ENCODE peak calls at places on chromosomes 7 and 10, in ten cellular contexts. G is transverse colon; R is T follicular helper cell; H is HT-29; Z is activated CD4-positive, CD25-positive, alpha-beta regulatory T cell; Q is dorsolateral prefrontal cortex; X is T-helper 9 cell; T is NCI-H1105 treated with DMSO at 0.1 percent for 48 hours; O is naive thymus-derived CD8-positive, alpha-beta T cell; A is neural crest cell. K is an unnamed sample.

GRCh38 chr10:15370741-15371701 is at the start of gene FAM171A1:
- DNase-seq in X (peak), R (peak), Q (no peak), A (peak), O (peak), G (peak), T (peak), Z (no peak), H (no peak), K (peak)

GRCh38 chr7:130154501-130155317 is 50.5 kb downstream of the TMEM209 start:
- DNase-seq in Z (no peak), T (peak), O (no peak), Q (no peak), X (no peak), A (no peak), H (peak), G (no peak), R (no peak), K (no peak)

GRCh38 chr7:112182749-112183148 is 23.4 kb downstream of the DOCK4 start:
- DNase-seq in H (no peak), O (no peak), A (no peak), R (no peak), T (no peak), Q (peak), G (no peak), Z (no peak), X (no peak), K (no peak)

GRCh38 chr7:11489280-11489679 is 342.7 kb downstream of the THSD7A start:
- DNase-seq in Z (no peak), H (no peak), O (no peak), R (no peak), A (no peak), T (no peak), Q (no peak), G (no peak), X (no peak), K (no peak)

GRCh38 chr10:29555746-29556481 is 78.9 kb downstream of the SVIL start:
- DNase-seq in A (peak), Z (no peak), R (no peak), H (peak), T (no peak), O (no peak), X (no peak), Q (no peak), G (no peak), K (no peak)

GRCh38 chr10:90424730-90425129 is 433.1 kb downstream of the HTR7 start:
- DNase-seq in Z (no peak), O (no peak), R (no peak), T (no peak), Q (no peak), G (no peak), X (no peak), A (no peak), H (no peak), K (no peak)

GRCh38 chr10:5601826-5602225 is 64.6 kb downstream of the ASB13 start:
- DNase-seq in O (no peak), A (no peak), H (no peak), Q (no peak), Z (no peak), R (no peak), G (no peak), X (no peak), T (no peak), K (no peak)

GRCh38 chr7:22913116-22913515 is 90.5 kb upstream of the TOMM7 start:
- DNase-seq in G (no peak), Z (no peak), R (no peak), T (no peak), A (no peak), Q (no peak), O (no peak), H (no peak), X (no peak), K (no peak)

GRCh38 chr7:87934699-87935372 is 785 bp downstream of the ADAM22 start:
- DNase-seq in Q (no peak), O (peak), X (no peak), A (peak), G (peak), Z (no peak), H (no peak), R (no peak), T (peak), K (peak)

GRCh38 chr7:2680792-2681490 is 7.1 kb upstream of the AMZ1 start:
- DNase-seq in X (peak), O (peak), G (peak), T (peak), Z (peak), H (peak), R (peak), Q (peak), A (peak), K (peak)

GRCh38 chr10:100621360-100622205 is 85.8 kb downstream of the HIF1AN start:
- DNase-seq in H (no peak), X (peak), T (no peak), R (peak), Z (no peak), G (no peak), A (no peak), Q (no peak), O (peak), K (peak)

GRCh38 chr10:93437946-93438795 is 44.0 kb downstream of the MYOF start:
- DNase-seq in O (no peak), G (no peak), T (no peak), H (no peak), Q (no peak), R (no peak), A (no peak), Z (no peak), X (no peak), K (no peak)

GRCh38 chr10:22722770-22723169 is 8.4 kb upstream of the PIP4K2A start:
- DNase-seq in T (no peak), X (no peak), R (no peak), O (no peak), G (no peak), Q (no peak), A (no peak), Z (no peak), H (no peak), K (no peak)

GRCh38 chr7:41579961-41580935 is 122.6 kb downstream of the INHBA start:
- DNase-seq in A (no peak), X (no peak), R (no peak), O (no peak), T (no peak), Z (no peak), Q (no peak), H (no peak), G (no peak), K (no peak)

GRCh38 chr10:73785721-73786511 is 510 bp downstream of the ZSWIM8 start:
- DNase-seq in Z (no peak), X (peak), R (peak), Q (no peak), G (peak), O (peak), A (no peak), H (peak), T (no peak), K (peak)

GRCh38 chr10:75470901-75471300 is 39.5 kb downstream of the LRMDA start:
- DNase-seq in Q (no peak), T (no peak), H (no peak), O (no peak), G (peak), X (no peak), R (no peak), A (no peak), Z (no peak), K (no peak)

GRCh38 chr10:69100136-69100872 is 12.4 kb downstream of the SRGN start:
- DNase-seq in X (no peak), R (no peak), T (no peak), Z (no peak), H (no peak), Q (no peak), G (no peak), A (no peak), O (no peak), K (no peak)

GRCh38 chr10:58081353-58081752 is 186.3 kb downstream of the IPMK start:
- DNase-seq in O (no peak), G (no peak), A (no peak), Q (no peak), Z (no peak), H (no peak), R (no peak), X (no peak), T (no peak), K (no peak)

GRCh38 chr7:90629306-90629918 is 33.3 kb downstream of the CDK14 start:
- DNase-seq in R (no peak), O (peak), H (peak), Z (no peak), X (no peak), G (no peak), Q (no peak), T (peak), A (peak), K (no peak)

GRCh38 chr7:132817844-132818427 is 241.7 kb upstream of the PLXNA4 start:
- DNase-seq in R (no peak), H (no peak), G (no peak), Q (no peak), T (no peak), O (no peak), A (no peak), X (no peak), Z (no peak), K (no peak)

GRCh38 chr10:97210576-97210975 is 24.8 kb upstream of the SLIT1 start:
- DNase-seq in T (peak), H (peak), A (peak), Z (peak), R (peak), Q (peak), G (peak), X (peak), O (peak), K (peak)

GRCh38 chr10:90031776-90032175 is 330.4 kb downstream of the KIF20B start:
- DNase-seq in T (no peak), R (no peak), Z (no peak), X (no peak), G (no peak), Q (no peak), O (no peak), A (no peak), H (no peak), K (no peak)

GRCh38 chr7:54995631-54996340 is 23.0 kb upstream of the EGFR start:
- DNase-seq in O (no peak), X (no peak), A (no peak), R (no peak), G (no peak), H (peak), Z (no peak), Q (no peak), T (no peak), K (no peak)

GRCh38 chr7:29917583-29917982 is 72.0 kb downstream of the SCRN1 start:
- DNase-seq in Q (no peak), O (no peak), X (no peak), Z (no peak), T (peak), R (no peak), A (no peak), G (no peak), H (no peak), K (no peak)